ENCODE peak calls at places on chromosomes 7 and 10, in seven cellular contexts. E is A549, T is mesendoderm, R is aorta, M is heart right ventricle, A is neural progenitor cell, K is sigmoid colon. U is an unnamed sample.

GRCh38 chr7:103857435-103857834 is 132.0 kb downstream of the RELN start:
- DNase-seq in K (no peak), T (peak; percentile 31), A (no peak), M (no peak), E (peak; percentile 2), R (no peak), U (no peak)

GRCh38 chr7:44313621-44314031 is 11.8 kb downstream of the CAMK2B start:
- DNase-seq in K (no peak), R (no peak), E (no peak), A (no peak), T (no peak), M (peak; percentile 71), U (no peak)

GRCh38 chr7:94375167-94375566 is 19.5 kb upstream of the COL1A2 start:
- DNase-seq in E (no peak), M (peak; percentile 82), R (no peak), K (peak; percentile 94), A (peak; percentile 45), T (peak; percentile 94), U (no peak)

GRCh38 chr7:100509213-100509612 is 25.5 kb downstream of the NYAP1 start:
- DNase-seq in R (no peak), E (no peak), M (no peak), A (no peak), T (no peak), K (peak; percentile 77), U (no peak)

GRCh38 chr7:80107278-80107677 is 27.4 kb upstream of the GNAI1 start:
- DNase-seq in A (no peak), R (no peak), M (no peak), E (no peak), T (no peak), K (no peak), U (no peak)

GRCh38 chr10:110535958-110536891 is 31.3 kb upstream of the SMC3 start:
- DNase-seq in T (no peak), K (no peak), R (no peak), M (peak; percentile 43), E (no peak), A (peak; percentile 41), U (no peak)

GRCh38 chr10:92031580-92031979 is 108.0 kb downstream of the BTAF1 start:
- DNase-seq in T (no peak), R (no peak), K (no peak), E (no peak), M (no peak), A (no peak), U (no peak)

GRCh38 chr7:22784346-22784745 is 38.3 kb downstream of the TOMM7 start:
- DNase-seq in E (no peak), K (no peak), M (no peak), T (peak; percentile 48), R (no peak), A (no peak), U (no peak)

GRCh38 chr10:974785-975074 is 13.5 kb upstream of the GTPBP4 start:
- DNase-seq in K (no peak), E (no peak), T (no peak), A (no peak), M (no peak), R (no peak), U (no peak)

GRCh38 chr10:62738916-62739315 is 65.6 kb upstream of the ADO start:
- DNase-seq in R (no peak), A (no peak), M (no peak), K (no peak), E (no peak), T (no peak), U (no peak)

GRCh38 chr7:101740981-101741725 is 76.3 kb upstream of the CUX1 start:
- DNase-seq in K (no peak), A (no peak), R (no peak), T (no peak), E (no peak), M (no peak), U (no peak)

GRCh38 chr7:28140964-28141363 is 39.6 kb downstream of the JAZF1 start:
- DNase-seq in T (no peak), R (no peak), E (no peak), A (no peak), K (no peak), M (no peak), U (no peak)

GRCh38 chr10:131975003-131975402 is 6.7 kb downstream of the BNIP3 start:
- DNase-seq in E (no peak), M (no peak), K (no peak), A (no peak), R (no peak), T (no peak), U (no peak)

DNA sequence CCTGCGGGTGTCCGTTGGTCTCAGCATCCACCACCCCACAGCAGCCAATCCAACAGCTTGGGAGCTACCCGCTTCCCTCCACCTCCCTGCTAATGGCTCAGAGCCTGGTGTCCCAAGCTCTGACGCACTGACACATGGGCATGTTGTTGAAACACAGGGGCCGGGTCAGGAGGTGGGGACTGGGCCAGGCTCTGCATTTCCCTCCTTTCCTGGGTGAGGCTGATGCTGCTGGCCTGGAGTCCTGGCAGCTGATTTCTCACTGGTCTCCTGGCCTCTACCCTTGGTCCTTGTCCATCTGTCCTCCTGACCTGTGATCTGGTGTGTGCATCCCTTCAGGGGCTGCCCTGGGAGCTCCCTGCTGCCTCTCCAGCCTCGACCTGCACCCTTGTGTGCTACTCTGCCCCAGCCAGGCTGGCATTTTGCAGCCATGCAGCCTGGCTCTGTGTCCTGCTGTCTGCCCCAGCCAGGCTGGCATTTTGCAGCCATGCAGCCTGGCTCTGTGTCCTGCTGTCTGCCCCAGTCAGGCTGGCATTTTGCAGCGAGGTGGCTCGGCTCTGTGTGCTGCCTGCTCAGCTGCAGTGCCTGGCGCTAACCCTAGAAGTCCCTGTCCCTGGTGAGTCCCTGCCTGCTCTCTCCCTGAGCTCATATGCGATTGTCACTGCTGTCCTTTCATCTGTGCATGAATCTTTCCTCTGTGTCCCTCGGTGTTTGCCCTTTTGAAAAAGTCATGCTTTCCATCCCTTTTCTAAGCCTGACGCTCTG is 14.0 kb downstream of the AMZ1 start:
- DNase-seq in K (peak; percentile 84), T (no peak), A (no peak), R (no peak), M (no peak), E (no peak), U (peak; percentile 58)
- H3K27ac ChIP-seq in K (no peak overlapping the region), T (no peak overlapping the region), A (no peak overlapping the region), R (no peak overlapping the region), M (no peak overlapping the region), E (no peak overlapping the region), U (peak overlapping the region; percentile 65)

DNA sequence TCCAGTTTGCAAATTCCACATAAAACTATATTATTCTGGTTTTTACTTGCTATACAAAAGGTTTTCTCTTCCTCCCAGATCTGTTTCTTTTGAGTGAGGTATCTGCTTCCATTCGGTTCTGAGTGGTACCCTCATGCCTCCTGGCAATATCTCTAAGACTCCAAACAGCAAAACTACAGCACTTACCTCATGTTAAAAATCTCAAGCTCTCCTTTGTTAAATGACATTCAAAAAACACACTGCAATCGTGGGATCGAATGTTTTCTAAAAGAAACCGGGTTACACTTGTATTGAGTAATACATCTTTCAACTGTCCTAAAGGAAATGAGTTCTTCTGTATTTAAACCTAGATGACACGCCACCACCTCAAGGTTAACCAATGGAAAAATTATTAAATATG is 11.1 kb downstream of the YWHAG start:
- DNase-seq in K (no peak), R (no peak), A (no peak), M (no peak), T (no peak), E (no peak), U (no peak)
- H3K27ac ChIP-seq in K (no peak overlapping the region), R (no peak overlapping the region), A (no peak overlapping the region), M (no peak overlapping the region), T (no peak overlapping the region), E (no peak overlapping the region), U (no peak overlapping the region)

DNA sequence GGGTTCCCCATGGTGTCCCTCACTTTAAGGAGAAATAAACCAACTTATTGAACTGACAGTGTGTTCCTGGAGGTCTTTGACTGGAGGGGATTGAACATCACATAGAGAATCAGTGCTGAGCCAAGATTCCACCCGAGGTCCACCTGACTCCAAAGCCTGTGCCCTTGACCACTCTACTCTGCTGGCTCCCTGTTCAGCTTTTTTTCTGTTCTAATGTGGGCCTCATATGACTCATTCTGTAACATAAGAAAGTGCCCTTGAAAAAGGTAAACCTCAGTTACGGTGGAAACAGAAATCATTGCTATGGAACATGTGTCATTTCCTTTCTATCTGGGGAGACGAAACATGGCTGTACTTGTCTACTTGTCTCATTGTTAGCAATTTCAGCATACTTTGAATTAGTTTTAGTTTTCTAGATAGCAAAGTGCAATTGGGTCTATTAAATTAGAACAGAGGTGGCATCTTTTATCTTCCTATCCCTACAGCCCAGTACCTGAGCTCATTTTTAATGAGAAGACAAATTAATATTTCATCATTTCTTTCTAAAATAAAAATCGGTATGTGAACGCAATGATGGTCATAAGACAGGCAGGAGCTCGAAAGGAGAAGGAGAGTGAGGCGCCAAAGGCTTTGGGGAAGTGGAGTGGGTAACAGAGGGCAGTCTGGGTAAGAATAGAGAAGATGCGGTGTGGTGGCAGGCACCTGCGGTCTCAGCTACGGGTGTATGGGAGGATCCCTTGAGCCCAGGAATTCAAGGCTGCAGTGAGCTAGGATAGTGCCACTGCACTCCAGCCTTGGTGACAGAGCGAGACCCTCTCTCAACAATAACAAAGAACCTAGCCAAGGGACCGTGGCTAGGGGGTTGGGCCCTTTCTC is 1.5 kb downstream of the GSDME start:
- DNase-seq in M (no peak), E (no peak), T (no peak), A (no peak), K (no peak), R (no peak), U (no peak)
- H3K27ac ChIP-seq in M (no peak overlapping the region), E (peak overlapping the region; percentile 94), T (no peak overlapping the region), A (no peak overlapping the region), K (no peak overlapping the region), R (no peak overlapping the region), U (no peak overlapping the region)

GRCh38 chr7:873367-874002 is 2.9 kb upstream of the GET4 start:
- DNase-seq in A (peak; percentile 86), K (peak; percentile 95), E (peak; percentile 90), R (peak; percentile 91), T (peak; percentile 95), M (peak; percentile 81), U (peak; percentile 42)
- H3K27ac ChIP-seq in A (no peak overlapping the region), K (peak overlapping the region; percentile 84), E (peak overlapping the region; percentile 38), R (no peak overlapping the region), T (peak overlapping the region; percentile 27), M (no peak overlapping the region), U (peak overlapping the region; percentile 56)

U was measured in caudate nucleus.